ENCODE peak calls at places on chromosome 19, in seven cellular contexts. D is NCI-H345, R is iris pigment epithelial cell, L is adipocyte, F is mammary epithelial cell, Q is GM04504, B is brain pericyte. E is an unnamed sample.

GRCh38 chr19:38704488-38705026 is 39.7 kb downstream of the CAPN12 start:
- DNase-seq in D (no peak), R (no peak), L (no peak), F (no peak), Q (no peak), B (no peak), E (no peak)

GRCh38 chr19:58328999-58329398 is 2.2 kb downstream of the ZSCAN22 start:
- DNase-seq in D (no peak), R (no peak), L (no peak), F (no peak), Q (no peak), B (no peak), E (no peak)

GRCh38 chr19:8196271-8196908 is 12.8 kb upstream of the CERS4 start:
- DNase-seq in D (no peak), R (no peak), L (no peak), F (no peak), Q (no peak), B (no peak), E (no peak)

GRCh38 chr19:50204811-50205675 is 1.6 kb downstream of the MYH14 start:
- DNase-seq in D (peak), R (no peak), L (no peak), F (no peak), Q (no peak), B (no peak), E (peak)

GRCh38 chr19:44747739-44748425 is 626 bp upstream of the BCL3 start:
- DNase-seq in D (no peak), R (peak), L (peak), F (peak), Q (no peak), B (no peak), E (peak)

GRCh38 chr19:19758164-19758563 is 25.3 kb upstream of the ZNF14 start:
- DNase-seq in D (no peak), R (no peak), L (no peak), F (no peak), Q (no peak), B (no peak), E (no peak)

GRCh38 chr19:58562126-58563033 is 4.0 kb upstream of the UBE2M start:
- DNase-seq in D (no peak), R (peak), L (peak), F (peak), Q (no peak), B (no peak), E (no peak)

GRCh38 chr19:16266586-16266942 is 58.1 kb upstream of the KLF2 start:
- DNase-seq in D (no peak), R (no peak), L (no peak), F (no peak), Q (no peak), B (no peak), E (no peak)

GRCh38 chr19:52689804-52690394 is 44.9 kb downstream of the ZNF611 start:
- DNase-seq in D (no peak), R (peak), L (peak), F (no peak), Q (no peak), B (peak), E (no peak)

GRCh38 chr19:4556574-4557185 is 2.8 kb downstream of the SEMA6B start:
- DNase-seq in D (peak), R (no peak), L (peak), F (peak), Q (no peak), B (no peak), E (peak)

GRCh38 chr19:18649371-18650047 is 12.7 kb downstream of the KLHL26 start:
- DNase-seq in D (no peak), R (peak), L (no peak), F (peak), Q (no peak), B (peak), E (no peak)

GRCh38 chr19:4449022-4449825 is 8.4 kb downstream of the UBXN6 start:
- DNase-seq in D (no peak), R (no peak), L (no peak), F (no peak), Q (no peak), B (no peak), E (no peak)

GRCh38 chr19:5434970-5435641 is 20.1 kb upstream of the ZNRF4 start:
- DNase-seq in D (no peak), R (peak), L (peak), F (peak), Q (peak), B (no peak), E (no peak)